ENCODE peak calls at places on chromosomes 4 and X, in nine cellular contexts. R, I, M, W, O, L, P, T and N are unnamed samples.

GRCh38 chr4:109979932-109980717 is 67.4 kb downstream of the EGF start:
- DNase-seq in R (no peak), I (no peak), M (no peak), W (peak), O (peak), L (no peak), P (no peak), T (no peak), N (peak)

GRCh38 chrX:40175416-40176255 is 77.9 kb upstream of the BCOR start:
- DNase-seq in R (peak), I (peak), M (peak), W (peak), O (peak), L (peak), P (peak), T (peak), N (peak)

GRCh38 chr4:125736057-125736456 is 421.3 kb downstream of the FAT4 start:
- DNase-seq in R (no peak), I (no peak), M (no peak), W (peak), O (peak), L (peak), P (no peak), T (peak), N (peak)

GRCh38 chr4:82519776-82520175 is 42.0 kb downstream of the TMEM150C start:
- DNase-seq in R (no peak), I (no peak), M (no peak), W (no peak), O (peak), L (no peak), P (no peak), T (peak), N (no peak)

GRCh38 chrX:55220119-55220794 is at the start of gene PAGE5:
- DNase-seq in R (no peak), I (no peak), M (no peak), W (no peak), O (no peak), L (no peak), P (no peak), T (no peak), N (no peak)

GRCh38 chrX:30659421-30659820 is 6.2 kb downstream of the GK start:
- DNase-seq in R (no peak), I (no peak), M (no peak), W (peak), O (peak), L (no peak), P (no peak), T (peak), N (no peak)

GRCh38 chr4:28686618-28687017 is 1826.0 kb downstream of the STIM2 start:
- DNase-seq in R (peak), I (no peak), M (no peak), W (peak), O (peak), L (peak), P (peak), T (peak), N (peak)

GRCh38 chr4:129323630-129324029 is 227.7 kb downstream of the C4orf33 start:
- DNase-seq in R (no peak), I (no peak), M (no peak), W (no peak), O (no peak), L (no peak), P (no peak), T (no peak), N (peak)

GRCh38 chr4:182492456-182492855 is 249.3 kb downstream of the TENM3 start:
- DNase-seq in R (no peak), I (no peak), M (no peak), W (peak), O (peak), L (no peak), P (no peak), T (peak), N (peak)

GRCh38 chrX:44225667-44226066 is 117.8 kb downstream of the EFHC2 start:
- DNase-seq in R (no peak), I (no peak), M (no peak), W (no peak), O (no peak), L (no peak), P (no peak), T (no peak), N (no peak)

GRCh38 chr4:154719087-154719486 is 24.7 kb upstream of the LRAT start:
- DNase-seq in R (no peak), I (no peak), M (no peak), W (peak), O (peak), L (no peak), P (no peak), T (no peak), N (peak)

GRCh38 chr4:24657768-24658617 is 73.6 kb upstream of the DHX15 start:
- DNase-seq in R (peak), I (no peak), M (no peak), W (peak), O (peak), L (no peak), P (peak), T (no peak), N (peak)

GRCh38 chr4:48970471-48970921 is 15.6 kb upstream of the CWH43 start:
- DNase-seq in R (peak), I (no peak), M (no peak), W (peak), O (peak), L (no peak), P (no peak), T (no peak), N (peak)

GRCh38 chrX:22134681-22135080 is 102.6 kb downstream of the PHEX start:
- DNase-seq in R (no peak), I (no peak), M (no peak), W (peak), O (peak), L (no peak), P (no peak), T (peak), N (peak)

GRCh38 chr4:37873383-37873782 is 17.5 kb upstream of the TBC1D1 start:
- DNase-seq in R (no peak), I (no peak), M (no peak), W (peak), O (peak), L (no peak), P (no peak), T (no peak), N (no peak)

GRCh38 chr4:56271121-56271520 is 116.2 kb downstream of the AASDH start:
- DNase-seq in R (no peak), I (no peak), M (no peak), W (no peak), O (peak), L (no peak), P (no peak), T (no peak), N (no peak)

GRCh38 chrX:149877636-149878035 is 3.3 kb upstream of the MAGEA8 start:
- DNase-seq in R (no peak), I (no peak), M (no peak), W (peak), O (peak), L (no peak), P (no peak), T (no peak), N (peak)

GRCh38 chr4:80240976-80241375 is 25.5 kb upstream of the FGF5 start:
- DNase-seq in R (no peak), I (no peak), M (no peak), W (peak), O (no peak), L (no peak), P (no peak), T (no peak), N (no peak)

GRCh38 chr4:98232202-98232601 is 29.0 kb upstream of the RAP1GDS1 start:
- DNase-seq in R (no peak), I (no peak), M (no peak), W (no peak), O (peak), L (no peak), P (no peak), T (peak), N (no peak)

GRCh38 chrX:84907324-84907946 is 96.2 kb upstream of the APOOL start:
- DNase-seq in R (no peak), I (no peak), M (no peak), W (peak), O (peak), L (no peak), P (no peak), T (peak), N (peak)

GRCh38 chrX:46597774-46598173 is 24.2 kb downstream of the CHST7 start:
- DNase-seq in R (no peak), I (no peak), M (no peak), W (no peak), O (no peak), L (no peak), P (no peak), T (peak), N (no peak)

GRCh38 chrX:68443155-68443868 is 10.0 kb upstream of the OPHN1 start:
- DNase-seq in R (no peak), I (no peak), M (no peak), W (peak), O (peak), L (no peak), P (no peak), T (peak), N (peak)

GRCh38 chr4:675036-675804 is 878 bp downstream of the MYL5 start:
- DNase-seq in R (peak), I (no peak), M (no peak), W (no peak), O (no peak), L (peak), P (no peak), T (no peak), N (peak)

GRCh38 chrX:15877380-15877779 is 22.8 kb upstream of the AP1S2 start:
- DNase-seq in R (no peak), I (no peak), M (no peak), W (peak), O (peak), L (no peak), P (no peak), T (no peak), N (peak)

GRCh38 chr4:61580721-61581377 is 380.7 kb downstream of the ADGRL3 start:
- DNase-seq in R (no peak), I (no peak), M (no peak), W (no peak), O (no peak), L (no peak), P (no peak), T (no peak), N (no peak)

GRCh38 chr4:155582971-155583437 is 83.6 kb upstream of the GUCY1A1 start:
- DNase-seq in R (no peak), I (no peak), M (no peak), W (peak), O (peak), L (no peak), P (no peak), T (peak), N (no peak)

GRCh38 chr4:26937567-26937966 is 76.9 kb downstream of the STIM2 start:
- DNase-seq in R (no peak), I (no peak), M (no peak), W (no peak), O (no peak), L (no peak), P (no peak), T (no peak), N (no peak)

GRCh38 chr4:5003372-5003857 is 15.8 kb downstream of the CYTL1 start:
- DNase-seq in R (no peak), I (no peak), M (no peak), W (no peak), O (no peak), L (no peak), P (no peak), T (no peak), N (no peak)

GRCh38 chrX:48702032-48702431 is 5.5 kb downstream of the SUV39H1 start:
- DNase-seq in R (no peak), I (no peak), M (no peak), W (no peak), O (no peak), L (no peak), P (no peak), T (no peak), N (no peak)

GRCh38 chr4:41939016-41939623 is 3.9 kb downstream of the TMEM33 start:
- DNase-seq in R (no peak), I (no peak), M (no peak), W (no peak), O (peak), L (no peak), P (no peak), T (no peak), N (peak)

GRCh38 chr4:138300616-138301015 is 58.5 kb upstream of the SLC7A11 start:
- DNase-seq in R (no peak), I (no peak), M (no peak), W (peak), O (peak), L (no peak), P (no peak), T (no peak), N (no peak)

GRCh38 chr4:152328595-152328994 is 207.3 kb downstream of the FBXW7 start:
- DNase-seq in R (no peak), I (no peak), M (no peak), W (peak), O (no peak), L (no peak), P (no peak), T (no peak), N (peak)

GRCh38 chrX:14506866-14507265 is 22.5 kb upstream of the GLRA2 start:
- DNase-seq in R (no peak), I (no peak), M (no peak), W (no peak), O (no peak), L (no peak), P (no peak), T (no peak), N (no peak)

GRCh38 chrX:7107968-7108480 is 39.5 kb upstream of the STS start:
- DNase-seq in R (no peak), I (no peak), M (no peak), W (no peak), O (no peak), L (no peak), P (no peak), T (no peak), N (no peak)

GRCh38 chr4:154612472-154613414 is at the start of gene FGG:
- DNase-seq in R (no peak), I (no peak), M (no peak), W (no peak), O (peak), L (no peak), P (no peak), T (no peak), N (no peak)

GRCh38 chrX:136652822-136653723 is 5.1 kb downstream of the CD40LG start:
- DNase-seq in R (no peak), I (no peak), M (no peak), W (no peak), O (peak), L (no peak), P (no peak), T (no peak), N (peak)

GRCh38 chr4:168097161-168097560 is 4.8 kb downstream of the ANXA10 start:
- DNase-seq in R (no peak), I (no peak), M (no peak), W (no peak), O (no peak), L (no peak), P (no peak), T (no peak), N (no peak)

GRCh38 chr4:125728568-125728967 is 413.8 kb downstream of the FAT4 start:
- DNase-seq in R (no peak), I (no peak), M (no peak), W (peak), O (peak), L (no peak), P (no peak), T (peak), N (peak)

GRCh38 chr4:11748169-11748872 is 319.6 kb upstream of the HS3ST1 start:
- DNase-seq in R (no peak), I (no peak), M (no peak), W (no peak), O (peak), L (no peak), P (no peak), T (peak), N (peak)